ENCODE peak calls at places on chromosomes 12 and 14, in seven cellular contexts. R is HEK293T; X is activated CD8-positive, alpha-beta memory T cell treated with anti-CD3 and anti-CD28 coated beads, Interleukin-2, amount 50 U/mL, for 48 hours; L is fibroblast of the aortic adventitia; T is OCI-LY7; Z is amniotic stem cell; D is ecto neural progenitor cell. W is an unnamed sample.

GRCh38 chr12:57483466-57483865 is 3.8 kb upstream of the ARHGAP9 start:
- DNase-seq in R (no peak), X (no peak), L (peak), T (peak), Z (no peak), D (no peak), W (no peak)

GRCh38 chr14:90388437-90388836 is 8.4 kb upstream of the CALM1 start:
- DNase-seq in R (no peak), X (no peak), L (peak), T (no peak), Z (peak), D (no peak), W (no peak)

GRCh38 chr12:88866881-88867280 is 286.6 kb upstream of the KITLG start:
- DNase-seq in R (no peak), X (no peak), L (peak), T (no peak), Z (no peak), D (no peak), W (no peak)

GRCh38 chr14:75373133-75373532 is 54.7 kb upstream of the JDP2 start:
- DNase-seq in R (no peak), X (no peak), L (no peak), T (no peak), Z (no peak), D (no peak), W (no peak)

GRCh38 chr12:54195736-54196347 is 7.1 kb upstream of the SMUG1 start:
- DNase-seq in R (peak), X (no peak), L (peak), T (peak), Z (no peak), D (no peak), W (peak)

GRCh38 chr14:61719344-61720301 is 24.3 kb downstream of the HIF1A start:
- DNase-seq in R (no peak), X (no peak), L (no peak), T (peak), Z (no peak), D (no peak), W (no peak)

GRCh38 chr12:66662179-66662578 is 16.7 kb downstream of the GRIP1 start:
- DNase-seq in R (no peak), X (no peak), L (no peak), T (peak), Z (no peak), D (no peak), W (no peak)

GRCh38 chr14:68619805-68620574 is 172.9 kb downstream of the ZFP36L1 start:
- DNase-seq in R (no peak), X (no peak), L (peak), T (no peak), Z (no peak), D (peak), W (no peak)

GRCh38 chr12:4031703-4032291 is 158.6 kb upstream of the PARP11 start:
- DNase-seq in R (no peak), X (no peak), L (no peak), T (no peak), Z (no peak), D (peak), W (no peak)

W was measured in NCI-H2227 treated with DMSO at 0.1 percent for 48 hours.